ENCODE peak calls at places on chromosomes 6 and 20, in seven cellular contexts. L, M, Q, C, F, J and A are unnamed samples.

GRCh38 chr20:9021699-9022098 is 47.2 kb upstream of the PLCB4 start:
- DNase-seq in L (peak; percentile 45), M (peak; percentile 66), Q (peak; percentile 15), C (no peak), F (no peak), J (no peak), A (no peak)

GRCh38 chr6:163318071-163318786 is 96.3 kb upstream of the QKI start:
- DNase-seq in L (no peak), M (no peak), Q (no peak), C (no peak), F (no peak), J (no peak), A (no peak)

GRCh38 chr6:34573567-34574183 is 17.5 kb upstream of the SPDEF start:
- DNase-seq in L (no peak), M (no peak), Q (no peak), C (peak; percentile 13), F (no peak), J (no peak), A (no peak)

GRCh38 chr6:140062042-140063041 is 687.9 kb upstream of the CITED2 start:
- DNase-seq in L (peak; percentile 82), M (peak; percentile 85), Q (peak; percentile 50), C (no peak), F (peak; percentile 78), J (peak; percentile 51), A (peak; percentile 90)

GRCh38 chr6:89134723-89135122 is 11.1 kb upstream of the PM20D2 start:
- DNase-seq in L (no peak), M (no peak), Q (no peak), C (no peak), F (no peak), J (no peak), A (no peak)

GRCh38 chr20:51966296-51966971 is 164.1 kb upstream of the SALL4 start:
- DNase-seq in L (peak; percentile 36), M (peak; percentile 76), Q (peak; percentile 34), C (peak; percentile 51), F (peak; percentile 67), J (no peak), A (peak; percentile 76)

GRCh38 chr20:4546342-4546741 is 175.4 kb upstream of the PRND start:
- DNase-seq in L (no peak), M (no peak), Q (no peak), C (no peak), F (no peak), J (no peak), A (no peak)

GRCh38 chr6:143536866-143537691 is 25.6 kb upstream of the FUCA2 start:
- DNase-seq in L (peak; percentile 47), M (peak; percentile 67), Q (peak; percentile 47), C (peak; percentile 73), F (peak; percentile 33), J (peak; percentile 52), A (peak; percentile 45)

GRCh38 chr6:15077964-15078363 is 167.9 kb upstream of the JARID2 start:
- DNase-seq in L (no peak), M (no peak), Q (no peak), C (no peak), F (no peak), J (no peak), A (no peak)

GRCh38 chr20:58039569-58040092 is 188.8 kb downstream of the ANKRD60 start:
- DNase-seq in L (no peak), M (no peak), Q (no peak), C (no peak), F (no peak), J (no peak), A (no peak)

GRCh38 chr6:118146584-118146983 is 239.5 kb downstream of the SLC35F1 start:
- DNase-seq in L (peak; percentile 21), M (peak; percentile 36), Q (no peak), C (no peak), F (no peak), J (no peak), A (no peak)

GRCh38 chr6:25490018-25490865 is 161.8 kb upstream of the SCGN start:
- DNase-seq in L (peak; percentile 66), M (peak; percentile 89), Q (peak; percentile 74), C (peak; percentile 75), F (peak; percentile 73), J (peak; percentile 51), A (peak; percentile 68)

GRCh38 chr20:19789009-19789408 is 31.0 kb downstream of the RIN2 start:
- DNase-seq in L (no peak), M (no peak), Q (no peak), C (no peak), F (no peak), J (no peak), A (no peak)

GRCh38 chr6:149910721-149911151 is 12.2 kb downstream of the RAET1G start:
- DNase-seq in L (no peak), M (no peak), Q (no peak), C (no peak), F (no peak), J (no peak), A (no peak)

GRCh38 chr20:21508230-21509078 is 5.4 kb downstream of the NKX2-2 start:
- DNase-seq in L (no peak), M (peak; percentile 32), Q (no peak), C (no peak), F (no peak), J (no peak), A (no peak)

GRCh38 chr6:8760951-8761350 is 325.6 kb upstream of the SLC35B3 start:
- DNase-seq in L (no peak), M (no peak), Q (no peak), C (no peak), F (no peak), J (no peak), A (no peak)

GRCh38 chr20:25525857-25526256 is 59.5 kb downstream of the NINL start:
- DNase-seq in L (peak; percentile 94), M (no peak), Q (no peak), C (no peak), F (no peak), J (no peak), A (peak; percentile 97)

GRCh38 chr6:2939315-2940009 is 31.9 kb downstream of the SERPINB6 start:
- DNase-seq in L (no peak), M (no peak), Q (no peak), C (no peak), F (no peak), J (no peak), A (no peak)

GRCh38 chr6:3813150-3813780 is 35.9 kb upstream of the FAM50B start:
- DNase-seq in L (peak; percentile 65), M (no peak), Q (peak; percentile 87), C (peak; percentile 64), F (no peak), J (peak; percentile 70), A (peak; percentile 32)

GRCh38 chr6:7726416-7727149 is 684 bp downstream of the BMP6 start:
- DNase-seq in L (peak; percentile 29), M (no peak), Q (no peak), C (peak; percentile 30), F (no peak), J (peak; percentile 15), A (no peak)

GRCh38 chr6:5998236-5998635 is 8.5 kb downstream of the NRN1 start:
- DNase-seq in L (no peak), M (no peak), Q (no peak), C (no peak), F (no peak), J (no peak), A (no peak)

GRCh38 chr6:47299965-47300364 is 9.7 kb downstream of the TNFRSF21 start:
- DNase-seq in L (no peak), M (no peak), Q (no peak), C (no peak), F (no peak), J (no peak), A (no peak)

GRCh38 chr6:120096861-120097260 is 747.3 kb upstream of the MAN1A1 start:
- DNase-seq in L (no peak), M (no peak), Q (no peak), C (no peak), F (no peak), J (no peak), A (no peak)

GRCh38 chr20:208937-209566 is 18.0 kb upstream of the DEFB129 start:
- DNase-seq in L (peak; percentile 61), M (peak; percentile 69), Q (peak; percentile 9), C (no peak), F (no peak), J (no peak), A (peak; percentile 65)

GRCh38 chr6:33356295-33356694 is 35.3 kb upstream of the KIFC1 start:
- DNase-seq in L (no peak), M (no peak), Q (no peak), C (no peak), F (no peak), J (no peak), A (no peak)

GRCh38 chr6:119171442-119171841 is 93.0 kb upstream of the FAM184A start:
- DNase-seq in L (no peak), M (no peak), Q (no peak), C (no peak), F (no peak), J (no peak), A (no peak)

DNA sequence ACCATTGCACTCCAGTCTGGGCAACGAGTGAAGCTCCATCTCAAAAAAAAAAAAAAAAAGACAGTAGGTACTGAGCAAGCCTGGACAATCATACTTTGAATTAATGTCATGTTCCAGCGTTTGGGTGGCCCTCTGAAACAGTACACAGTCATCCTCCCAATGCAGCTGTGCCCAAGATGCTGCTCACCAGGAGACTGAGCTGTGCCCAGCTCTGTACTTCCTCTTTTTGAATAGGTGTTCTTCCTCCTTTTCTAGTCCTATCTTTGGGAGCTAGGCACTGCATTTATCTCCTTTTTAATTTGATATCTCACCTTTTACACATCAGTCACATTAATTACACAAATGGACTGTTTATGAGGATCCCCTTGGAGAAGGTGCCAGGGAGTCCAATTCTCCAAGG is 101.5 kb downstream of the RPP40 start:
- DNase-seq in L (no peak), M (no peak), Q (no peak), C (no peak), F (no peak), J (no peak), A (no peak)
- H3K27ac ChIP-seq in L (no peak overlapping the region), M (no peak overlapping the region), Q (no peak overlapping the region), C (no peak overlapping the region), F (no peak overlapping the region), J (no peak overlapping the region), A (no peak overlapping the region)

GRCh38 chr6:52049252-52050050 is 38.0 kb downstream of the PKHD1 start:
- DNase-seq in L (peak; percentile 13), M (peak; percentile 77), Q (no peak), C (no peak), F (no peak), J (no peak), A (peak; percentile 3)
- TF ChIP-seq CTCF in L (peak; percentile 73), M (peak; percentile 83), Q (peak; percentile 55), C (peak; percentile 61), F (peak; percentile 58), J (peak; percentile 62), A (peak; percentile 62)

DNA sequence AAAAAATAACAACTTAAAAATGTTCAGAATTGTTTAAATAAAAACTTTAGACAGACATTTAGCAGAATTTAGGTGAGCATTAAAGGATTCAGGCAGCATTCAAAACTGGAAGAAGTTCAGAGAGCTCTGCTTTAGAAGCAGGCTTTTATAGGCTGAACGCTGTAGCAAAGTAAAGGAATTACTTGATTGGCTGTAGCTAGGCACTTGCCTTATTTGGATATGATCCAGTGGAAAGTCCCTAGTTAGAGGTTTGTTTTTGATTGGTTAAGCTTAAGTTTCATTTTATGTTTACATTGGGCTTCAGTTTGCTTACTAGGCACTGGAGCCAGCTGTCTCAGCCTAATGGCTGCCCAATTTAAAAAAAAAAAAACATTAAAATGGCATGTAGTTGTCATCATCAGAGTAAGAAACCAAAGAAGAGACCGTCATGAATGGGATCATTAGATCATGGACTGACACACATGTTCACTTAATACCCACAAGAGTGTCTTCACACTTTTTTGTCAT is 65.1 kb downstream of the CBFA2T2 start:
- DNase-seq in L (peak; percentile 86), M (peak; percentile 86), Q (peak; percentile 16), C (no peak), F (no peak), J (no peak), A (peak; percentile 79)
- H3K4me3 ChIP-seq in L (no peak overlapping the region), M (no peak overlapping the region), Q (peak overlapping the region; percentile 5), C (no peak overlapping the region), F (no peak overlapping the region), J (peak overlapping the region; percentile 47), A (no peak overlapping the region)

GRCh38 chr6:106529438-106529837 is 99.9 kb downstream of the RTN4IP1 start:
- DNase-seq in L (no peak), M (no peak), Q (no peak), C (no peak), F (no peak), J (no peak), A (no peak)
- H3K27ac ChIP-seq in L (no peak overlapping the region), M (no peak overlapping the region), Q (no peak overlapping the region), C (no peak overlapping the region), F (no peak overlapping the region), J (no peak overlapping the region), A (no peak overlapping the region)